ENCODE peak calls at places on chromosomes 5 and 9, in ten cellular contexts. Z, H, L, O, P, I, B, R, K and E are unnamed samples.

GRCh38 chr5:132947661-132948060 is 15.8 kb downstream of the AFF4 start:
- DNase-seq in I (no peak), L (no peak), Z (peak), O (no peak), P (peak), K (no peak), H (peak), B (no peak), R (no peak), E (peak)

GRCh38 chr5:134584662-134585061 is 48.0 kb downstream of the SAR1B start:
- DNase-seq in P (no peak), B (no peak), Z (no peak), H (no peak), R (no peak), K (no peak), I (no peak), L (no peak), O (no peak), E (no peak)

GRCh38 chr5:15748266-15748665 is 248.3 kb downstream of the FBXL7 start:
- DNase-seq in Z (no peak), P (no peak), O (no peak), K (no peak), I (no peak), L (peak), H (no peak), R (no peak), B (no peak), E (no peak)

GRCh38 chr5:37773809-37774208 is 66.0 kb downstream of the GDNF start:
- DNase-seq in R (no peak), B (no peak), O (no peak), L (no peak), I (no peak), K (no peak), H (no peak), P (no peak), Z (peak), E (no peak)

GRCh38 chr9:136644593-136645342 is 17.9 kb upstream of the EGFL7 start:
- DNase-seq in H (peak), P (no peak), Z (no peak), L (peak), O (peak), R (peak), I (peak), K (peak), B (peak), E (peak)

GRCh38 chr5:10489810-10490426 is 48.2 kb downstream of the ROPN1L start:
- DNase-seq in L (no peak), R (no peak), Z (no peak), I (no peak), H (peak), K (peak), P (no peak), B (no peak), O (no peak), E (peak)

GRCh38 chr5:172624083-172624995 is 16.7 kb upstream of the NEURL1B start:
- DNase-seq in L (no peak), K (no peak), I (no peak), B (peak), H (no peak), Z (no peak), R (no peak), O (no peak), P (no peak), E (no peak)

GRCh38 chr5:159965031-159965837 is 43.7 kb upstream of the TTC1 start:
- DNase-seq in I (no peak), B (peak), K (peak), Z (peak), L (peak), H (peak), R (no peak), O (peak), P (no peak), E (peak)

GRCh38 chr5:138536665-138537315 is 6.2 kb downstream of the ETF1 start:
- DNase-seq in H (no peak), I (peak), L (no peak), R (no peak), O (no peak), B (no peak), K (no peak), Z (no peak), P (no peak), E (peak)

GRCh38 chr5:140318778-140319177 is 15.9 kb upstream of the PFDN1 start:
- DNase-seq in P (no peak), I (no peak), L (no peak), R (no peak), K (no peak), Z (no peak), H (no peak), B (no peak), O (no peak), E (no peak)

GRCh38 chr9:86304236-86304730 is 21.9 kb upstream of the ISCA1 start:
- DNase-seq in O (no peak), P (no peak), R (peak), L (no peak), B (no peak), I (no peak), H (no peak), Z (no peak), K (no peak), E (peak)

GRCh38 chr9:84238652-84239051 is 101.9 kb downstream of the SLC28A3 start:
- DNase-seq in P (no peak), O (no peak), I (peak), B (no peak), L (peak), Z (no peak), R (no peak), H (no peak), K (no peak), E (peak)

GRCh38 chr5:10295619-10296326 is 11.9 kb downstream of the CMBL start:
- DNase-seq in P (no peak), L (no peak), I (no peak), K (no peak), Z (no peak), R (no peak), H (no peak), B (no peak), O (no peak), E (no peak)

GRCh38 chr5:62773460-62773859 is 194.8 kb downstream of the LRRC70 start:
- DNase-seq in Z (no peak), O (no peak), H (no peak), R (no peak), L (no peak), I (no peak), B (no peak), K (no peak), P (no peak), E (no peak)

GRCh38 chr5:138789771-138790242 is 36.6 kb downstream of the CTNNA1 start:
- DNase-seq in B (no peak), H (peak), K (peak), O (no peak), L (peak), P (no peak), Z (no peak), R (no peak), I (peak), E (peak)

GRCh38 chr5:116947691-116948528 is 373.3 kb upstream of the SEMA6A start:
- DNase-seq in L (peak), O (peak), B (no peak), I (peak), P (no peak), H (no peak), R (peak), Z (peak), K (peak), E (peak)

GRCh38 chr5:143923634-143924265 is 111.8 kb downstream of the HMHB1 start:
- DNase-seq in R (no peak), Z (peak), I (no peak), L (peak), P (no peak), H (peak), K (no peak), O (no peak), B (no peak), E (peak)

GRCh38 chr9:89234636-89235035 is 56.0 kb upstream of the SHC3 start:
- DNase-seq in H (peak), O (peak), I (no peak), Z (peak), B (peak), R (no peak), L (no peak), P (no peak), K (no peak), E (peak)

GRCh38 chr5:147341382-147341781 is 106.6 kb downstream of the STK32A start:
- DNase-seq in K (no peak), O (no peak), Z (no peak), I (no peak), H (no peak), B (no peak), R (no peak), P (no peak), L (no peak), E (no peak)

GRCh38 chr9:130780865-130781504 is 54.1 kb upstream of the ABL1 start:
- DNase-seq in B (peak), I (no peak), P (peak), Z (peak), O (no peak), R (no peak), K (no peak), H (peak), L (no peak), E (peak)

GRCh38 chr9:114769664-114770063 is 36.2 kb downstream of the TNFSF15 start:
- DNase-seq in B (no peak), H (peak), R (no peak), O (no peak), K (no peak), Z (peak), P (no peak), L (peak), I (no peak), E (no peak)

GRCh38 chr5:107887587-107887986 is 216.8 kb upstream of the EFNA5 start:
- DNase-seq in O (no peak), I (no peak), R (no peak), L (no peak), P (no peak), K (no peak), B (no peak), H (no peak), Z (no peak), E (no peak)

GRCh38 chr9:137467896-137468295 is 8.8 kb upstream of the NSMF start:
- DNase-seq in R (no peak), O (no peak), P (no peak), K (no peak), Z (no peak), L (no peak), H (no peak), I (no peak), B (no peak), E (no peak)

GRCh38 chr9:4301302-4301701 is 1.4 kb upstream of the GLIS3 start:
- DNase-seq in O (no peak), H (peak), R (no peak), L (peak), Z (peak), B (no peak), I (no peak), K (no peak), P (no peak), E (peak)

GRCh38 chr5:52924458-52924857 is 64.7 kb upstream of the ITGA2 start:
- DNase-seq in B (no peak), I (no peak), P (no peak), Z (no peak), K (no peak), O (no peak), L (no peak), R (no peak), H (no peak), E (no peak)

GRCh38 chr5:151155777-151156731 is 1.5 kb downstream of the ANXA6 start:
- DNase-seq in O (peak), Z (peak), B (no peak), I (no peak), K (peak), P (no peak), R (no peak), H (peak), L (no peak), E (peak)

GRCh38 chr9:38761334-38761733 is 41.4 kb upstream of the FAM240B start:
- DNase-seq in K (no peak), R (no peak), H (no peak), P (no peak), I (no peak), B (no peak), Z (no peak), O (no peak), L (no peak), E (no peak)

GRCh38 chr5:135208555-135209494 is 174.8 kb upstream of the PITX1 start:
- DNase-seq in P (peak), B (peak), I (no peak), H (peak), Z (peak), K (no peak), L (peak), O (no peak), R (no peak), E (peak)

GRCh38 chr9:70478963-70479641 is 64.6 kb upstream of the KLF9 start:
- DNase-seq in Z (no peak), P (no peak), K (no peak), O (no peak), I (no peak), B (no peak), L (peak), H (peak), R (peak), E (peak)

GRCh38 chr5:93164690-93165089 is 416.3 kb downstream of the NR2F1-AS1 start:
- DNase-seq in Z (peak), L (peak), K (no peak), H (peak), B (peak), R (no peak), I (no peak), O (no peak), P (peak), E (peak)

GRCh38 chr5:149824851-149825250 is 94.7 kb downstream of the PPARGC1B start:
- DNase-seq in Z (no peak), L (no peak), P (no peak), K (no peak), H (no peak), I (no peak), R (no peak), B (peak), O (no peak), E (no peak)

GRCh38 chr5:39178171-39178570 is 41.2 kb downstream of the FYB1 start:
- DNase-seq in L (peak), Z (peak), P (no peak), K (no peak), R (no peak), O (no peak), I (no peak), H (peak), B (no peak), E (peak)

GRCh38 chr9:118991366-118992285 is 377.6 kb downstream of the BRINP1 start:
- DNase-seq in I (no peak), H (no peak), Z (peak), O (no peak), P (no peak), R (no peak), K (no peak), B (no peak), L (no peak), E (no peak)

GRCh38 chr5:148729182-148729581 is 74.9 kb upstream of the HTR4 start:
- DNase-seq in L (no peak), R (no peak), I (peak), P (no peak), K (no peak), O (no peak), B (no peak), H (no peak), Z (no peak), E (peak)

GRCh38 chr5:112757468-112758208 is 20.0 kb downstream of the APC start:
- DNase-seq in Z (peak), H (peak), K (peak), L (peak), I (no peak), B (no peak), P (no peak), R (peak), O (no peak), E (peak)

GRCh38 chr5:81213070-81213469 is 20.1 kb upstream of the CKMT2 start:
- DNase-seq in H (no peak), P (no peak), K (no peak), R (no peak), I (no peak), L (no peak), Z (no peak), O (no peak), B (no peak), E (no peak)

GRCh38 chr5:133882107-133882695 is 86.2 kb downstream of the C5orf15 start:
- DNase-seq in O (no peak), P (no peak), H (no peak), R (no peak), K (no peak), B (no peak), L (no peak), Z (no peak), I (no peak), E (no peak)

GRCh38 chr9:19473605-19474004 is 64.8 kb downstream of the ACER2 start:
- DNase-seq in P (no peak), K (no peak), O (no peak), B (no peak), R (no peak), I (no peak), H (no peak), L (no peak), Z (no peak), E (no peak)
- TF ChIP-seq CTCF in P (no peak), K (no peak), O (no peak), B (no peak), R (no peak), I (peak), H (no peak), L (no peak), Z (no peak), E (no peak)

GRCh38 chr9:75087824-75088645 is at the start of the genes NMRK1 and OSTF1:
- DNase-seq in B (peak), Z (peak), H (peak), I (peak), L (peak), R (peak), P (peak), O (peak), K (peak), E (peak)

GRCh38 chr9:75090579-75090978 is 2.3 kb downstream of the OSTF1 start:
- DNase-seq in B (no peak), K (no peak), H (no peak), R (no peak), O (no peak), P (no peak), Z (no peak), I (no peak), L (no peak), E (no peak)

GRCh38 chr9:75088646-75089368 is 493 bp downstream of the OSTF1 start:
- DNase-seq in O (no peak), L (peak), Z (peak), R (peak), H (peak), K (peak), B (peak), P (no peak), I (peak), E (peak)

GRCh38 chr9:75087279-75087823 is 604 bp downstream of the NMRK1 start:
- DNase-seq in B (no peak), Z (peak), L (peak), K (no peak), O (no peak), H (peak), P (no peak), I (no peak), R (peak), E (peak)

GRCh38 chr9:75089369-75089766 is 1.1 kb downstream of the OSTF1 start:
- DNase-seq in R (no peak), H (no peak), K (no peak), Z (no peak), O (no peak), I (no peak), B (no peak), P (no peak), L (no peak), E (no peak)
- TF ChIP-seq CTCF in R (no peak), H (no peak), K (no peak), Z (no peak), O (no peak), I (no peak), B (no peak), P (no peak), L (no peak), E (no peak)

GRCh38 chr5:145680169-145680568 is 155.0 kb downstream of the PRELID2 start:
- DNase-seq in B (no peak), P (no peak), R (no peak), H (no peak), Z (no peak), L (peak), I (peak), O (no peak), K (no peak), E (no peak)
- TF ChIP-seq CTCF in B (no peak), P (peak), R (no peak), H (no peak), Z (no peak), L (peak), I (peak), O (peak), K (no peak), E (peak)

DNA sequence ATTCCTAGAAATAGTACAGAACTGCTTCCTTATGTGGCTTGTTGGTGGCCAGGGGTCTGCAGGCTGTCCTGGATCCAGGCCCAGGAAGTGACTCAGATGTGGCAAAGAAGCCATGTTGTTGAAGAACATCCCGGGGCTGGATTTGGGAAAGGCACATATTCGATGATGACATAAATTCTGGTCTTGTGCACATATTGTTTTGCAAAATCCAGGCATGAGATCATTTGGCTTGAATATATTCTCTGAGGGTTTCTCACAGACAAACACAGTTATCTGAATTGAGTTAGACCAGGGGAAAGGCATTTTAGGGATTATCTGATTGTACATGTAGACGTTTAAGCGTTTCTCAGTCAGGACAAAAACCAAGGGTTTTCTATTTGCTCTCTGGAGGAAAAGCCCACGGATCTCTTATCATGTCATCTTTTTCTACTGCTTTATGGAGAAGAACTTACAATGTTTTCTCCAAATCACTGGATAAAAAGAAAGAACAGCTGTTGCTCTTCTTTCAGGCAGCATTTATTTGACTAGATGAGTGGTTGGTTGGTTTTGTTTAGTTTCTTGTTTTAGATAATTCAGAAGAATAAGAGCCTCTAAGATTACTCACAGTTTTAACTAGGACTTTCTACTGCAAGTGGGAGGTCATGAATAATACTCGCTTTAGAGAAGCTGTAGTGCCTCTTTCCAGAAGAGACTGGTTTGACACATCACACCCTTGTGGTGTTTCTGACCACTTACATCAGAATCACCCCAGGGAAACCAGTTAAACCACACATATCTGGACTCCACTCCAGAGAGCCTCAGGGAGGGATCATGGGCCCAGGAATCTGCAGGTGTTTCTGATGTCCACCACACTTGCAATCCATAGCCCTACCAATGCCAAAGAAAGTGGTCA is 29.5 kb upstream of the LHFPL2 start:
- DNase-seq in K (no peak), O (no peak), P (peak), I (peak), Z (peak), B (peak), H (peak), L (peak), R (no peak), E (peak)
- TF ChIP-seq CTCF in K (no peak), O (no peak), P (peak), I (no peak), Z (peak), B (no peak), H (peak), L (no peak), R (no peak), E (peak)

DNA sequence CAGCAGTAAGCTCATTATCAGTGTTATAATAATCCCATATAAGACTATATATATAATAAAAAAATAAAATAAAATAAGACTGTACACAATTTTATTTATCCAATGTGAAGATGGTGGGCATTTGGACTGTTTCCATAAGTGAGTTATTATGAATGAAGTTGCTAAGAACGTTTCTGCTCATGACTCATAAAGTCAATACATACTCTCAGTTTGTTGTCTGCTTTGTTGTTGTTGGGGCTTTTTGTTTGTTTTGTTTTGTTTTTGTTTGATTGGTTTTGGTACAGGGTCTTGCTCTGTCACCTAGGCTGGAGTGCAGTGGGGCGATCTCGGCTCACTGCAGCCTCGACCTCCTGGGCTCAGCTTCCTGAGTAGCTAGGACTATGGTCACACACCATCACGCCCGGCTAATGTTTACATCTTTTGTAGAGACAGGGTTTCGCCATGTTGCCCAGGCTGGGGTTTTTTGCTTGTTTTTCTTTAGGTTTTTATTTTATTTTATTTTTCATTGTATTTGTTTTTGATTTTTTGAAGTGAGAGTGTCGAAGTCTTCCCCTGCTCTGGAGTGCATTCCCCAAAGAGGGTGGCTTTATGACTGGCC is 18.0 kb downstream of the TRIM7 start:
- DNase-seq in B (no peak), L (no peak), O (no peak), H (no peak), Z (no peak), R (no peak), K (no peak), I (no peak), P (no peak), E (no peak)
- TF ChIP-seq CTCF in B (no peak), L (no peak), O (no peak), H (no peak), Z (no peak), R (no peak), K (no peak), I (no peak), P (no peak), E (no peak)